ENCODE peak calls at places on chromosome 21, in four cellular contexts. M, V, O and S are unnamed samples.

GRCh38 chr21:43600642-43601397 is 58.5 kb downstream of the HSF2BP start:
- DNase-seq in O (peak), V (no peak), M (no peak), S (no peak)

GRCh38 chr21:14862794-14863720 is 201.7 kb downstream of the NRIP1 start:
- DNase-seq in M (no peak), V (no peak), O (peak), S (no peak)

GRCh38 chr21:16572032-16572431 is 842.2 kb downstream of the USP25 start:
- DNase-seq in M (no peak), V (no peak), O (no peak), S (no peak)

GRCh38 chr21:25717491-25718139 is 17.1 kb downstream of the ATP5PF start:
- DNase-seq in V (no peak), M (no peak), O (peak), S (no peak)

GRCh38 chr21:38311765-38312164 is 55.0 kb downstream of the KCNJ15 start:
- DNase-seq in O (no peak), M (no peak), V (no peak), S (no peak)

GRCh38 chr21:39647476-39647875 is 34.7 kb downstream of the B3GALT5 start:
- DNase-seq in O (no peak), M (no peak), V (no peak), S (no peak)

GRCh38 chr21:41453761-41454160 is 27.7 kb downstream of the MX1 start:
- DNase-seq in M (no peak), O (no peak), V (no peak), S (no peak)

GRCh38 chr21:16455978-16456377 is 726.2 kb downstream of the USP25 start:
- DNase-seq in O (no peak), M (no peak), V (no peak), S (no peak)

GRCh38 chr21:8991088-8991907 is 1530.1 kb upstream of the TPTE start:
- DNase-seq in V (no peak), O (no peak), M (no peak), S (no peak)

GRCh38 chr21:44017601-44018000 is 5.5 kb downstream of the TRAPPC10 start:
- DNase-seq in M (no peak), O (no peak), V (no peak), S (no peak)

GRCh38 chr21:33434770-33435360 is 31.7 kb downstream of the IFNGR2 start:
- DNase-seq in O (peak), M (no peak), V (no peak), S (peak)

GRCh38 chr21:43608225-43608624 is 51.1 kb downstream of the HSF2BP start:
- DNase-seq in O (no peak), M (no peak), V (no peak), S (no peak)

GRCh38 chr21:41817228-41817627 is 50.4 kb upstream of the RIPK4 start:
- DNase-seq in V (no peak), M (no peak), O (peak), S (no peak)

GRCh38 chr21:41874611-41875010 is 4.5 kb downstream of the PRDM15 start:
- DNase-seq in V (no peak), M (no peak), O (no peak), S (no peak)

GRCh38 chr21:36552458-36552800 is 72.5 kb upstream of the CLDN14 start:
- DNase-seq in V (no peak), M (no peak), O (no peak), S (no peak)

GRCh38 chr21:39720126-39720778 is 24.7 kb upstream of the IGSF5 start:
- DNase-seq in O (no peak), V (no peak), M (no peak), S (no peak)

GRCh38 chr21:43816611-43817071 is 27.3 kb downstream of the RRP1 start:
- DNase-seq in M (no peak), V (no peak), O (no peak), S (no peak)

GRCh38 chr21:35360870-35361570 is 311.9 kb upstream of the RUNX1 start:
- DNase-seq in O (no peak), V (no peak), M (no peak), S (no peak)

GRCh38 chr21:43290529-43291346 is 121.9 kb downstream of the CRYAA start:
- DNase-seq in O (no peak), M (no peak), V (no peak), S (no peak)

GRCh38 chr21:16773206-16773605 is 739.6 kb upstream of the CXADR start:
- DNase-seq in M (no peak), V (no peak), O (no peak), S (no peak)

GRCh38 chr21:26148834-26149354 is 21.7 kb downstream of the APP start:
- DNase-seq in M (no peak), O (no peak), V (no peak), S (no peak)

GRCh38 chr21:15151385-15152103 is 86.7 kb upstream of the NRIP1 start:
- DNase-seq in M (no peak), O (no peak), V (no peak), S (no peak)

GRCh38 chr21:34807146-34807880 is 138.5 kb downstream of the CLIC6 start:
- DNase-seq in O (peak), M (no peak), V (peak), S (peak)

GRCh38 chr21:16116067-16116466 is 386.3 kb downstream of the USP25 start:
- DNase-seq in V (no peak), O (no peak), M (no peak), S (no peak)

GRCh38 chr21:34609244-34609950 is 5.5 kb downstream of the RCAN1 start:
- DNase-seq in V (no peak), M (no peak), O (no peak), S (no peak)

GRCh38 chr21:34083357-34083756 is 10.0 kb downstream of the MRPS6 start:
- DNase-seq in O (no peak), V (no peak), M (no peak), S (no peak)

GRCh38 chr21:28074676-28075075 is 918.0 kb downstream of the LTN1 start:
- DNase-seq in M (no peak), O (no peak), V (no peak), S (no peak)
- TF ChIP-seq CTCF in M (no peak), O (no peak), V (no peak), S (no peak)

DNA sequence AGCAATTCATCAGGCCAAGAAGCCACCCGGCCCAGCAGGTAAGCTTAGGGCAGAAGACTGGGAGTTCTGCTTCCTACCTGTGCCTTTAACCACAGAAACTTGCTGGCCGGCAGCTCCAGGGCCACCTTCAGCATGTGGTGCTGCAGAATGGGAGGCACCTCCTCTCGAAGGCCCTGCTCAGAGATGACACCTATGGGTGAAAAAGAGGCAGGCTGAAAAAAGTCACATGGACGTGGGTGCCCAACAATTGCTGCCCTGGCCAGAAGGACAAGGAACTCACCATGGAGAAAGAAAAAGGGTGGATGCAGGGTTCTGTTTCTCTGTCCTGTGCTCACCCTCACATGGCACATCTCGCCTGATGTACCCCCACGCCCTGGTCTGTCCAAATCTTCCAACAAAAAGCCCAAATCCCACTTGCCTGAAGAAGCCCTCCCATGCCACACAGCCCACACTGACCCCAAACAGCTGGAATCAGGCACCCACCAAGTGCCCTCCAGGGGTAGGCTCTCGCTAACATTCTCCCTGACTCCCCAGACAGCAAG is 33.0 kb downstream of the URB1 start:
- DNase-seq in M (no peak), O (no peak), V (no peak), S (no peak)
- TF ChIP-seq CTCF in M (no peak), O (no peak), V (no peak), S (peak)

GRCh38 chr21:30206551-30207251 is 9.2 kb downstream of the CLDN8 start:
- DNase-seq in V (no peak), M (no peak), O (no peak), S (no peak)

GRCh38 chr21:30207252-30207579 is 8.7 kb downstream of the CLDN8 start:
- DNase-seq in O (no peak), M (no peak), V (no peak), S (no peak)

GRCh38 chr21:30209571-30209970 is 6.3 kb downstream of the CLDN8 start:
- DNase-seq in O (no peak), V (no peak), M (no peak), S (no peak)
- TF ChIP-seq CTCF in O (no peak), V (no peak), M (no peak), S (no peak)

GRCh38 chr21:46639489-46640386 is 4.3 kb downstream of the PRMT2 start:
- DNase-seq in O (no peak), V (no peak), M (no peak), S (no peak)
- TF ChIP-seq CTCF in O (peak), V (peak), M (peak), S (no peak)

GRCh38 chr21:21750124-21750825 is 752.1 kb downstream of the NCAM2 start:
- DNase-seq in M (no peak), V (no peak), O (no peak), S (no peak)

DNA sequence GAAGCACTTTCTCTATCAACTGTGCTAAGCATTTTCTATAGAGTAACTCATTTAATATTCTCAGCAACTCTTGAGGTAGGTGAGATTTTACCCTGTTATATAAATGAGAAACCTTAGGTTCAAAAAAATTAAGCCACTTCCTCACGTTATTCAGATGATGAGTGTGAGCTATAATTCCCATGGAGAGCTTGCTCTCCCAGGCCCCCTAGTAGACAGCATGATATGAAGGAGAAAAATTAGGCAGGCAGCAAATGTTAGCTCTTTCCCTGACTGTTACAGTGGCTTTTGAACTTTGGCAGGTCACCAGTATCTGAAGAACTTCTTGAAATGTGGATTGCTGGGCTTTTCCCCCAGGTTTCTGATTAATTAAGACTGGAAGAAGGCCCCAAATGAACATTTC is 753.1 kb downstream of the NCAM2 start:
- DNase-seq in V (no peak), O (no peak), M (no peak), S (no peak)
- TF ChIP-seq CTCF in V (no peak), O (no peak), M (no peak), S (no peak)

GRCh38 chr21:45883090-45883489 is 98.5 kb upstream of the COL6A1 start:
- DNase-seq in M (no peak), O (no peak), V (no peak), S (no peak)
- TF ChIP-seq CTCF in M (no peak), O (no peak), V (no peak), S (no peak)

GRCh38 chr21:45357436-45358260 is 47.3 kb upstream of the COL18A1 start:
- DNase-seq in O (peak), V (no peak), M (no peak), S (no peak)
- TF ChIP-seq CTCF in O (peak), V (no peak), M (no peak), S (no peak)